ENCODE peak calls at places on chromosomes 4 and X, in four cellular contexts. One of them, this sample, is unnamed.

GRCh38 chrX:53654378-53654777 is 32.1 kb downstream of the HUWE1 start:
- DNase-seq in BE2C: no peak
- DNase-seq in suprapubic skin: no peak
- DNase-seq in WERI-Rb-1: no peak
- DNase-seq in this sample: no peak

GRCh38 chrX:47030339-47030738 is 47.9 kb upstream of the RGN start:
- DNase-seq in BE2C: peak; percentile 17
- DNase-seq in suprapubic skin: no peak
- DNase-seq in WERI-Rb-1: no peak
- DNase-seq in this sample: no peak

GRCh38 chrX:107470971-107471370 is 21.5 kb downstream of the FRMPD3 start:
- DNase-seq in BE2C: no peak
- DNase-seq in suprapubic skin: no peak
- DNase-seq in WERI-Rb-1: no peak
- DNase-seq in this sample: no peak

GRCh38 chrX:65894138-65894537 is 145.7 kb downstream of the VSIG4 start:
- DNase-seq in BE2C: no peak
- DNase-seq in suprapubic skin: no peak
- DNase-seq in WERI-Rb-1: no peak
- DNase-seq in this sample: no peak

GRCh38 chr4:123856689-123857545 is 460.3 kb downstream of the SPRY1 start:
- DNase-seq in BE2C: no peak
- DNase-seq in suprapubic skin: no peak
- DNase-seq in WERI-Rb-1: peak; percentile 47
- DNase-seq in this sample: no peak

GRCh38 chr4:27154706-27155105 is 294.1 kb downstream of the STIM2 start:
- DNase-seq in BE2C: no peak
- DNase-seq in suprapubic skin: no peak
- DNase-seq in WERI-Rb-1: no peak
- DNase-seq in this sample: no peak

GRCh38 chrX:16826207-16826606 is 39.9 kb downstream of the TXLNG start:
- DNase-seq in BE2C: no peak
- DNase-seq in suprapubic skin: no peak
- DNase-seq in WERI-Rb-1: no peak
- DNase-seq in this sample: no peak

GRCh38 chr4:53132117-53132889 is 233.6 kb downstream of the SCFD2 start:
- DNase-seq in BE2C: no peak
- DNase-seq in suprapubic skin: no peak
- DNase-seq in WERI-Rb-1: no peak
- DNase-seq in this sample: no peak

GRCh38 chr4:126784966-126785580 is 847.7 kb upstream of the INTU start:
- DNase-seq in BE2C: no peak
- DNase-seq in suprapubic skin: no peak
- DNase-seq in WERI-Rb-1: no peak
- DNase-seq in this sample: no peak

GRCh38 chr4:168796362-168797106 is 213.5 kb downstream of the CBR4 start:
- DNase-seq in BE2C: no peak
- DNase-seq in suprapubic skin: no peak
- DNase-seq in WERI-Rb-1: no peak
- DNase-seq in this sample: no peak

GRCh38 chrX:117053260-117053659 is 590.5 kb upstream of the CT83 start:
- DNase-seq in BE2C: no peak
- DNase-seq in suprapubic skin: no peak
- DNase-seq in WERI-Rb-1: no peak
- DNase-seq in this sample: no peak

GRCh38 chr4:3873446-3874415 is 107.5 kb downstream of the ADRA2C start:
- DNase-seq in BE2C: peak; percentile 72
- DNase-seq in suprapubic skin: peak; percentile 76
- DNase-seq in WERI-Rb-1: peak; percentile 77
- DNase-seq in this sample: no peak

GRCh38 chrX:142804085-142804484 is 221.6 kb upstream of the SPANXN4 start:
- DNase-seq in BE2C: no peak
- DNase-seq in suprapubic skin: no peak
- DNase-seq in WERI-Rb-1: peak; percentile 25
- DNase-seq in this sample: no peak

GRCh38 chrX:1661048-1661921 is 46.4 kb downstream of the ASMT start:
- DNase-seq in BE2C: no peak
- DNase-seq in suprapubic skin: peak; percentile 49
- DNase-seq in WERI-Rb-1: peak; percentile 72
- DNase-seq in this sample: peak; percentile 71

GRCh38 chr4:123811763-123812390 is 415.3 kb downstream of the SPRY1 start:
- DNase-seq in BE2C: no peak
- DNase-seq in suprapubic skin: no peak
- DNase-seq in WERI-Rb-1: no peak
- DNase-seq in this sample: no peak

GRCh38 chrX:39507617-39508299 is 590.0 kb downstream of the BCOR start:
- DNase-seq in BE2C: no peak
- DNase-seq in suprapubic skin: no peak
- DNase-seq in WERI-Rb-1: no peak
- DNase-seq in this sample: no peak

GRCh38 chr4:3847211-3847940 is 81.2 kb downstream of the ADRA2C start:
- DNase-seq in BE2C: no peak
- DNase-seq in suprapubic skin: no peak
- DNase-seq in WERI-Rb-1: peak; percentile 68
- DNase-seq in this sample: no peak

GRCh38 chr4:141684785-141685184 is 48.4 kb downstream of the IL15 start:
- DNase-seq in BE2C: no peak
- DNase-seq in suprapubic skin: no peak
- DNase-seq in WERI-Rb-1: no peak
- DNase-seq in this sample: no peak

GRCh38 chr4:13627185-13627605 is 330 bp downstream of the BOD1L1 start:
- DNase-seq in BE2C: peak; percentile 30
- DNase-seq in suprapubic skin: no peak
- DNase-seq in WERI-Rb-1: peak; percentile 32
- DNase-seq in this sample: no peak

GRCh38 chrX:39869846-39870601 is 227.7 kb downstream of the BCOR start:
- DNase-seq in BE2C: no peak
- DNase-seq in suprapubic skin: no peak
- DNase-seq in WERI-Rb-1: no peak
- DNase-seq in this sample: no peak

GRCh38 chrX:15864629-15865028 is 10.0 kb upstream of the AP1S2 start:
- DNase-seq in BE2C: no peak
- DNase-seq in suprapubic skin: no peak
- DNase-seq in WERI-Rb-1: no peak
- DNase-seq in this sample: no peak

GRCh38 chr4:182486895-182487294 is 243.7 kb downstream of the TENM3 start:
- DNase-seq in BE2C: no peak
- DNase-seq in suprapubic skin: no peak
- DNase-seq in WERI-Rb-1: no peak
- DNase-seq in this sample: no peak

GRCh38 chr4:154822775-154823174 is 41.7 kb downstream of the RBM46 start:
- DNase-seq in BE2C: no peak
- DNase-seq in suprapubic skin: no peak
- DNase-seq in WERI-Rb-1: no peak
- DNase-seq in this sample: no peak

GRCh38 chr4:64899563-64899962 is 490.3 kb upstream of the TECRL start:
- DNase-seq in BE2C: no peak
- DNase-seq in suprapubic skin: no peak
- DNase-seq in WERI-Rb-1: no peak
- DNase-seq in this sample: no peak

DNA sequence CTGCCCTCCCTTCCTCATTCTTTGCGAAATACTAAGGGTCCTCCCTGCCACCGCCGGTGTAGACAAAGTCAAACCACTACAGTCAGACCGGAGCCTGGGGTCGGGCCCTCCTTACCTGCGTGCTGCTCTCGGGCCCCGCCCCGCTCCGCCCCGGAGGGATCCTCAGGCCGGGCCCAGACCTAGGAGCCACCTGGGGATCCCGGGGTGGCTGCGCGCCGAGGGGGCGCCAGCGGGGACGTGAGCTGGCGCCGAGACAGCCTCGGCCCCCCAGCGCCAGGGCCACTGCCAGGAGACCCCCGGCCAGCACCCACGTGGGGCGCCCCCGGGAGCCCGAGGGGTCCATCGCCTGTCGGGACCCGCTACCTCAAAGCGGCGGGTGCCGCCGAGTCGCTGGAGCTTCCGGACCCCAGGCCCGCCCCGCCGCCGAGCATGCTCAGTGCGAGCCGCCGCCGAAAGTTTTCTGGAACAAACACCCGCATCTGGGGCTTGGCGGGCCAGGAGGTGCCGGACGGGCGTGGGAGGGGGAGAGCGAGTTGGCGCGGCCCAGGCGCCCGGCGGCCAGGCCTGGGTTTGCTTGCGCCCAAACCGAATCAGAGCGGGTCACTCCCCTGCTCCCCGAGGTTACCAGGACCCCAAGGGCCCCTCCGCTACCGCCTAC is at the start of gene EVC2:
- DNase-seq in BE2C: no peak
- DNase-seq in suprapubic skin: peak; percentile 88
- DNase-seq in WERI-Rb-1: no peak
- DNase-seq in this sample: no peak
- H3K4me3 ChIP-seq in BE2C: no peak within 1 kb of the TSS
- H3K4me3 ChIP-seq in suprapubic skin: peak within 1 kb of the TSS; percentile 69
- H3K4me3 ChIP-seq in WERI-Rb-1: no peak within 1 kb of the TSS
- H3K4me3 ChIP-seq in this sample: peak within 1 kb of the TSS; percentile 90

GRCh38 chr4:109908741-109909140 is 3.9 kb upstream of the EGF start:
- DNase-seq in BE2C: no peak
- DNase-seq in suprapubic skin: no peak
- DNase-seq in WERI-Rb-1: no peak
- DNase-seq in this sample: no peak
- H3K4me3 ChIP-seq in BE2C: no peak overlapping the region
- H3K4me3 ChIP-seq in suprapubic skin: no peak overlapping the region
- H3K4me3 ChIP-seq in WERI-Rb-1: no peak overlapping the region
- H3K4me3 ChIP-seq in this sample: no peak overlapping the region

GRCh38 chrX:41906515-41907165 is 16.7 kb downstream of the CASK start:
- DNase-seq in BE2C: no peak
- DNase-seq in suprapubic skin: no peak
- DNase-seq in WERI-Rb-1: no peak
- DNase-seq in this sample: no peak
- H3K4me3 ChIP-seq in BE2C: no peak overlapping the region
- H3K4me3 ChIP-seq in suprapubic skin: no peak overlapping the region
- H3K4me3 ChIP-seq in WERI-Rb-1: no peak overlapping the region
- H3K4me3 ChIP-seq in this sample: no peak overlapping the region

DNA sequence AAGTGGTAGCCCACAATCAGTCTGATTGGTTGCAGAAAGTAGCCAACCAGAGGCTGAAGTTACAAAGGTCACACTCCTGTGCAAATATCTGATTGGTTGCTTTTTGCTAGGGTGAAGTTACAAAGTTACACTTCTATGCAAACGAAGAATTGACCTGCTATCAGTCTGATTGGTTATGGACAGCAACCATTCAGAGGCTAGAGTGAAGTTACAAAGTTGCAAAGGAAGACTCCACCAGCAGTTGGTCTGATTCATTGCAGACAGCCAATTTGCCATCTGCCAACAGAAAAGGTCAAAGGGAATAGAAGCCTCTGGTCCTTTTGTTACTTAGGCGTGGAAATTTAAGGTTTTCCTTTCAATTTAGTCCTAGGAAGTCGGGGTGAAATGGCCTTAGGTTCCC is 377.7 kb downstream of the PRDM5 start:
- DNase-seq in BE2C: no peak
- DNase-seq in suprapubic skin: no peak
- DNase-seq in WERI-Rb-1: no peak
- DNase-seq in this sample: no peak
- H3K4me3 ChIP-seq in BE2C: no peak overlapping the region
- H3K4me3 ChIP-seq in suprapubic skin: no peak overlapping the region
- H3K4me3 ChIP-seq in WERI-Rb-1: no peak overlapping the region
- H3K4me3 ChIP-seq in this sample: no peak overlapping the region

GRCh38 chr4:138696058-138696457 is 319.5 kb upstream of the NOCT start:
- DNase-seq in BE2C: no peak
- DNase-seq in suprapubic skin: no peak
- DNase-seq in WERI-Rb-1: no peak
- DNase-seq in this sample: no peak
- H3K4me3 ChIP-seq in BE2C: no peak overlapping the region
- H3K4me3 ChIP-seq in suprapubic skin: no peak overlapping the region
- H3K4me3 ChIP-seq in WERI-Rb-1: no peak overlapping the region
- H3K4me3 ChIP-seq in this sample: no peak overlapping the region

GRCh38 chr4:47926667-47927258 is 12.4 kb upstream of the NFXL1 start:
- DNase-seq in BE2C: peak; percentile 75
- DNase-seq in suprapubic skin: no peak
- DNase-seq in WERI-Rb-1: peak; percentile 76
- DNase-seq in this sample: no peak
- H3K4me3 ChIP-seq in BE2C: peak overlapping the region; percentile 40
- H3K4me3 ChIP-seq in suprapubic skin: peak overlapping the region; percentile 24
- H3K4me3 ChIP-seq in WERI-Rb-1: peak overlapping the region; percentile 21
- H3K4me3 ChIP-seq in this sample: peak overlapping the region; percentile 3

DNA sequence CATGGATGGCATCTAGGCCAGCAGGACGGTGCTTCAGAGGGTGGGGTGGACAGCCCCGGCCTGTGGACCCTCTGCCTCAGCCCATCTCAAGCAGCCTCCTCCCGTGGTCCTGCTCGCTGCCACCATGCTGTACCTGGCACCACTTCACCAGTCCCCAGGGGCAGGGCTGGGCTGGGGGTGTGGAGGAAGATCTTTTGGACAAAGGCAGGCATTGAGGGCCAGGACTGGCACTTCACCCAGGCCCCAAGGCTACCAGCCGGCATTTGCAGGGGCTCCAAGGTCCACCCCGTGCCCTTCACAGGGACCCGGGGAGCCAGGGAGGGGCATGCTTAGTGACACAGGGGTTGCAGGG is 713 bp downstream of the PLXNB3 start:
- DNase-seq in BE2C: no peak
- DNase-seq in suprapubic skin: no peak
- DNase-seq in WERI-Rb-1: no peak
- DNase-seq in this sample: no peak
- H3K4me3 ChIP-seq in BE2C: peak overlapping the region; percentile 43
- H3K4me3 ChIP-seq in suprapubic skin: peak overlapping the region; percentile 16
- H3K4me3 ChIP-seq in WERI-Rb-1: no peak overlapping the region
- H3K4me3 ChIP-seq in this sample: peak overlapping the region; percentile 31

DNA sequence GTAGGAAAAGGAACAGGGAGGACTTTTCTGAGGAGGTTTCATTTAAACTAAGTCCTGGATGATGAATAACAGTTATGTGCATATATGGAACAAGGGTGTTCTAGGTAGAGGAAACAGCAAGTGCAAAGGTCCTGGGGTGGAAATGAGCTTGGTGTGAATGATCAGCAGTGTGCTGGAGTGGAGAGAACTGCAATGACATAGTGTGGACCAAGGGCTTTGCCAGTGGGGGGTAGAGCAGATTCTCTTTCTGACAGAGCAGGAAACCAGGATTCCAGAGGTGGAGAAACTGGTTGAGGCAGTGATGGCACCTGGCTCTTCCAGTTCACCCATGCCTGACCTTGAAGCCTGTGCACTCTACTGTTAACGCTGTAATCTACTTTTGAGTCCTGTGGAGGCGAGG is 1.7 kb downstream of the PPP1R3F start:
- DNase-seq in BE2C: no peak
- DNase-seq in suprapubic skin: no peak
- DNase-seq in WERI-Rb-1: no peak
- DNase-seq in this sample: no peak
- H3K4me3 ChIP-seq in BE2C: no peak overlapping the region
- H3K4me3 ChIP-seq in suprapubic skin: no peak overlapping the region
- H3K4me3 ChIP-seq in WERI-Rb-1: no peak overlapping the region
- H3K4me3 ChIP-seq in this sample: no peak overlapping the region

GRCh38 chr4:2412885-2413716 is 5.3 kb downstream of the ZFYVE28 start:
- DNase-seq in BE2C: peak; percentile 87
- DNase-seq in suprapubic skin: no peak
- DNase-seq in WERI-Rb-1: no peak
- DNase-seq in this sample: peak; percentile 68

GRCh38 chr4:2415881-2416563 is 2.4 kb downstream of the ZFYVE28 start:
- DNase-seq in BE2C: no peak
- DNase-seq in suprapubic skin: no peak
- DNase-seq in WERI-Rb-1: no peak
- DNase-seq in this sample: no peak

GRCh38 chr4:2415213-2415612 is 3.2 kb downstream of the ZFYVE28 start:
- DNase-seq in BE2C: no peak
- DNase-seq in suprapubic skin: no peak
- DNase-seq in WERI-Rb-1: no peak
- DNase-seq in this sample: no peak

GRCh38 chr4:2412534-2412884 is 5.9 kb downstream of the ZFYVE28 start:
- DNase-seq in BE2C: no peak
- DNase-seq in suprapubic skin: no peak
- DNase-seq in WERI-Rb-1: no peak
- DNase-seq in this sample: no peak

GRCh38 chr4:2413821-2414610 is 4.4 kb downstream of the ZFYVE28 start:
- DNase-seq in BE2C: no peak
- DNase-seq in suprapubic skin: no peak
- DNase-seq in WERI-Rb-1: no peak
- DNase-seq in this sample: no peak
- H3K4me3 ChIP-seq in BE2C: no peak overlapping the region
- H3K4me3 ChIP-seq in suprapubic skin: no peak overlapping the region
- H3K4me3 ChIP-seq in WERI-Rb-1: no peak overlapping the region
- H3K4me3 ChIP-seq in this sample: no peak overlapping the region

This sample was measured in ascending aorta.